ENCODE peak calls at places on chromosomes 2 and 18, in five cellular contexts. L, Z, M, T and K are unnamed samples.
A peak's percentile ranks its signal among the peaks of the same experiment; 100 is the strongest.

GRCh38 chr18:37721544-37722302 is 156.1 kb upstream of the CELF4 start:
- DNase-seq in M (no peak), Z (no peak), T (no peak), L (no peak), K (no peak)

GRCh38 chr18:54080854-54081253 is 143.6 kb downstream of the MBD2 start:
- DNase-seq in T (no peak), M (no peak), Z (no peak), L (no peak), K (no peak)

GRCh38 chr2:54103454-54104314 is 11.7 kb upstream of the ACYP2 start:
- DNase-seq in Z (no peak), T (peak; percentile 38), M (peak; percentile 79), L (no peak), K (peak; percentile 20)

GRCh38 chr2:42998721-42999120 is 206.3 kb upstream of the HAAO start:
- DNase-seq in T (no peak), L (no peak), Z (no peak), M (no peak), K (no peak)

GRCh38 chr2:48736251-48736650 is 19.3 kb downstream of the LHCGR start:
- DNase-seq in T (no peak), L (no peak), M (no peak), Z (no peak), K (no peak)

GRCh38 chr2:131015764-131016163 is 77.5 kb downstream of the FAM168B start:
- DNase-seq in T (no peak), L (no peak), M (no peak), Z (no peak), K (no peak)

GRCh38 chr2:166000401-166000800 is 46.8 kb upstream of the TTC21B start:
- DNase-seq in T (peak; percentile 2), L (no peak), M (no peak), Z (no peak), K (no peak)

GRCh38 chr2:118535171-118535817 is 312.2 kb downstream of the EN1 start:
- DNase-seq in L (no peak), T (no peak), M (no peak), Z (no peak), K (no peak)

GRCh38 chr18:79275992-79276391 is 119.7 kb upstream of the NFATC1 start:
- DNase-seq in L (no peak), T (no peak), Z (peak; percentile 37), M (no peak), K (no peak)
- TF ChIP-seq SUZ12 in L (no peak), T (no peak), Z (no peak), M (no peak), K (no peak)

GRCh38 chr2:78778756-78779510 is 246.6 kb upstream of the REG3G start:
- DNase-seq in M (no peak), L (no peak), T (no peak), Z (no peak), K (no peak)
- TF ChIP-seq SUZ12 in M (no peak), L (no peak), T (no peak), Z (no peak), K (no peak)

DNA sequence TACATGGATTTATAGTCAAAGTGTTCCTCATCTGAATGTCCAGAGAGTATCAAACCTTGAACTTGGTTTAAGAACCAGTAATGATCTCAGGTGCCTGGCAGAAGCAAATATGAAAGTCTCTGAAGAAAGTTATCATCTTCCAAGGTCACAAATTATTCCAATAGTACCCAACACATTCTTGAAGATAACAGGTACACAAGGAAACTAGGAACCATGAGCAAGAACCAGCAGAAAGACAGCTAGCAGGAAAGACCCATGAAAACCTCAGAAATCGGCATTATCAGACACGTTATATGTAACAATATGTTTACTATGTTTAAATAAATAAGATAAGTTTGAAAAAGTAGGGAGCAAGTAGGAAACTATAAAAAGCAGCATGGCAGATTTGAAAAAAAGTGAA is 5.9 kb upstream of the PRKAG3 start:
- DNase-seq in M (no peak), T (no peak), Z (no peak), L (no peak), K (no peak)
- TF ChIP-seq SUZ12 in M (no peak), T (no peak), Z (no peak), L (no peak), K (no peak)

DNA sequence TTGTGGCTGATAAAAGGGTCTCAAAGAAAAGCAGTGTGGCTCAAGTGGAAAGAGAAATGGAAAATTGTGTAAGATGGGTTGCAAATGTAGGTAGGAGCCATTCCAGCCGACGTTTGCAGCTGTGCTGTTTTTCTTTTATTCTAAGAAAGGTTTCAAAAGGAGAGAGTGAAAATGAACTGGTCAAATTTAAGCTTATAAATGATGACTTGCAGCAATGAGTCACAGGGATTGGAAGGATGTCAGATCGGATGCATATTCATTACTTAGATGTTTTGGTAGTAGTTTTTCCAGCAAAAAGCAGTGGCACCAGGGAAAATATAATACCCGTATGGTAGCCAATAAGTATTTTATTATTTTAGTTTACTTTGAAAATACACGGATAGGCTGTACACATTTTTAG is 79.1 kb downstream of the LRRTM4 start:
- DNase-seq in T (no peak), L (no peak), M (no peak), Z (no peak), K (no peak)
- TF ChIP-seq SUZ12 in T (no peak), L (no peak), M (no peak), Z (no peak), K (no peak)

DNA sequence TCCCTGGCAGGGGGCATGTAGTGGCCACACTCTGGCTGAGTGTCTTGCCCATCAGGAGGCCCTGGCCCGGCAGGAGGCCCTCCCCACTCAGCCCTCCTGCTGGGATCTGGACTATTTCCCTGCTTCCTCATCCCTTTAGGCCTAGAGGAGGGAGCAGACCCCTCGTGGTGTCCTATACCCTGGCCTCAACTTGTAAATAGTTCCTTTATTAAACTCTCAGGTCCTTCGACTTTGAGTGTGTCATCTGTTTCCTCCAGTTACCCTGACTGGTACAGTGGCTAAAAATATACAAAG is 166.7 kb upstream of the GLI2 start:
- DNase-seq in L (no peak), T (no peak), M (no peak), Z (no peak), K (no peak)
- TF ChIP-seq SUZ12 in L (no peak), T (no peak), M (no peak), Z (no peak), K (no peak)